ENCODE peak calls at places on chromosomes 4 and X, in five cellular contexts. J is HCT116, F is SK-N-SH, H is K562, W is H1. K is an unnamed sample.

GRCh38 chr4:1047106-1047975 is 35.9 kb downstream of the FGFRL1 start:
- DNase-seq in J (no peak), F (no peak), H (no peak), W (no peak), K (no peak)

GRCh38 chr4:1084796-1085403 is 28.5 kb downstream of the RNF212 start:
- DNase-seq in J (no peak), F (no peak), H (no peak), W (no peak), K (no peak)

GRCh38 chr4:77104405-77105292 is 28.9 kb upstream of the CCNI start:
- DNase-seq in J (no peak), F (no peak), H (peak; percentile 37), W (no peak), K (peak; percentile 95)

GRCh38 chr4:40990202-40990898 is 224.0 kb downstream of the APBB2 start:
- DNase-seq in J (peak; percentile 73), F (no peak), H (no peak), W (no peak), K (no peak)

GRCh38 chr4:107349266-107349665 is 313.2 kb upstream of the DKK2 start:
- DNase-seq in J (no peak), F (peak; percentile 8), H (no peak), W (peak; percentile 47), K (no peak)

GRCh38 chr4:95660719-95661118 is 111.9 kb upstream of the UNC5C start:
- DNase-seq in J (no peak), F (no peak), H (no peak), W (no peak), K (no peak)

GRCh38 chr4:128831526-128832252 is 22.2 kb downstream of the JADE1 start:
- DNase-seq in J (no peak), F (peak; percentile 32), H (no peak), W (no peak), K (no peak)

GRCh38 chr4:133982533-133983224 is 218.9 kb downstream of the PABPC4L start:
- DNase-seq in J (no peak), F (no peak), H (no peak), W (no peak), K (no peak)

GRCh38 chr4:28636971-28637370 is 1776.3 kb downstream of the STIM2 start:
- DNase-seq in J (no peak), F (no peak), H (no peak), W (no peak), K (no peak)

GRCh38 chr4:153757407-153757806 is 2.4 kb downstream of the RNF175 start:
- DNase-seq in J (no peak), F (no peak), H (no peak), W (no peak), K (no peak)

DNA sequence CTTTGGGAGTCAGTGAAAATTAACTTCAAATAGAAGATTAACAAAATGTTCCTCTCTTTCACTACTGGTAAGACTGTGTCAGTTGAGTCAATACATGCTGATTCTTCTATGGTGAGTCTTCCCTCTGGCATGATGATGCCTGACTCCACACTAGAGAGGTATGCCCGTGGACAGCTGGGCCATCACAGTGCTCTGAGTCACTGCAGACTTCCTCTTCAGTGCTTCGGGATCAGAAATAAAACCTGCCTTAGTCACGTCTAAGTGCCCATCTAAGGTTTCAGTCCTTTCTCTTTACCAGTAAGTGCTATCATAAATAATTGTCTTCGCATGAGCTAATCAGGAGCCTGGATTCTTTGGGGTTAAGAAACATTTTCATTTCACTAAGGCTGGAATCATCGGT is 1.6 kb upstream of the ASB5 start:
- DNase-seq in J (peak; percentile 93), F (no peak), H (no peak), W (peak; percentile 13), K (no peak)
- TF ChIP-seq JUND in J (peak; percentile 96), F (peak; percentile 99), H (no peak), W (no peak), K (no peak)

GRCh38 chr4:126123933-126124332 is 809.2 kb downstream of the FAT4 start:
- DNase-seq in J (no peak), F (no peak), H (no peak), W (no peak), K (no peak)
- TF ChIP-seq JUND in J (no peak), F (no peak), H (no peak), W (no peak), K (no peak)

DNA sequence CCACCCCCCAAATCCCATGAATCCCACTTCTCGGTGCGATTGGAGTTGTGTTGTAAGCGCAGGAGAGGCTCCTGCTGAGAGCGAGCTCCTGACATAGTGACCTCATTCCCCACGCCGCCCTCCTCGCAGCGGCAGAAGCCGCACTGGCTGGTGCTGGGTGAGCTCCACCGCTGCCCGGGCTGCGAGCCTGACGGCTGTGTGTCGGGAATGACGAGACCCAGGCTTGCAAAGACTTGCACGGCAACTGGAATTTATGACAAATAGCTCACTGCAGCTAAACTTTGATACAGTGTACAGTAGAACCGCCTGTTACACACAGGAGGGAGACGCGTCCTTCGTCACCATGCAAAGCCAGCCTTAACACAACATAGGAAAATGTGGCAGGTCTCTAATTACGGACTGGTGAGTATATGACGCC is 82.4 kb downstream of the STOX2 start:
- DNase-seq in J (peak; percentile 21), F (peak; percentile 80), H (peak; percentile 5), W (no peak), K (peak; percentile 54)
- TF ChIP-seq JUND in J (peak; percentile 16), F (no peak), H (no peak), W (no peak), K (no peak)

GRCh38 chrX:23779025-23779424 is 3.9 kb upstream of the SAT1 start:
- DNase-seq in J (no peak), F (no peak), H (no peak), W (no peak), K (no peak)
- TF ChIP-seq JUND in J (no peak), F (no peak), H (no peak), W (no peak), K (no peak)

DNA sequence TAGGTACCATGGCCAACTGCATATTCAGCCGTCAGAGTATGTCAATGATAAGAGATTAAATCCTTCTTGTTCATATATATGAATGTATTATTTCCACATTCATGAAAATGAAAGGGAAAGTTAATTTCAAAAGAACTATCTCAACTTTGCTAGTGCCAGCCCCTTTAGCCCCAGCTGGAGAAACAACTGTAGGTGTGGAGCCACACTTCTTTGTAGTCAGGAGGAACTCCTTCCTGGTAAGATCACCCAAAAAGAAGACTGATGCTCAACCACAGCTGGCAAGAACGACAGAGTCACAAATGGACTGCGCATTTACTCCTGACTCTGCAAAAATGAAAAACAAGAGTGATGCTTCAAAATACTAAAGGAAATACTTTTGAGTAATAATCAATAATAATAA is 136.3 kb downstream of the RASL11B start:
- DNase-seq in J (no peak), F (no peak), H (no peak), W (no peak), K (no peak)
- TF ChIP-seq JUND in J (no peak), F (no peak), H (no peak), W (no peak), K (no peak)

K was measured in T47D.